ENCODE peak calls at places on chromosomes 3 and 15, in seven cellular contexts. L is GM13977, T is AG04450, V is BE2C, E is cardiac fibroblast, A is prostate gland, U is esophagus muscularis mucosa. S is an unnamed sample.

GRCh38 chr3:16658004-16658932 is 53.0 kb upstream of the DAZL start:
- DNase-seq in L (no peak), T (no peak), V (no peak), E (peak), A (no peak), U (no peak), S (no peak)

GRCh38 chr3:190718097-190718496 is 144.4 kb downstream of the GMNC start:
- DNase-seq in L (no peak), T (no peak), V (no peak), E (no peak), A (no peak), U (no peak), S (no peak)

GRCh38 chr3:184345678-184346144 is 8.3 kb downstream of the FAM131A start:
- DNase-seq in L (peak), T (no peak), V (peak), E (peak), A (peak), U (no peak), S (peak)

GRCh38 chr3:141302364-141303141 is 65.8 kb upstream of the ZBTB38 start:
- DNase-seq in L (no peak), T (peak), V (no peak), E (peak), A (no peak), U (no peak), S (peak)

GRCh38 chr3:63673111-63673510 is 20.6 kb downstream of the SNTN start:
- DNase-seq in L (no peak), T (no peak), V (no peak), E (no peak), A (peak), U (no peak), S (no peak)

GRCh38 chr15:41967506-41968206 is 4.7 kb downstream of the EHD4 start:
- DNase-seq in L (peak), T (no peak), V (no peak), E (peak), A (no peak), U (no peak), S (peak)

GRCh38 chr3:45170071-45170470 is 23.9 kb upstream of the CDCP1 start:
- DNase-seq in L (no peak), T (no peak), V (no peak), E (peak), A (peak), U (no peak), S (no peak)

GRCh38 chr15:100703032-100703578 is 100.7 kb downstream of the ASB7 start:
- DNase-seq in L (peak), T (peak), V (no peak), E (peak), A (no peak), U (no peak), S (peak)

GRCh38 chr3:197224034-197224444 is 74.4 kb downstream of the DLG1 start:
- DNase-seq in L (peak), T (peak), V (no peak), E (peak), A (no peak), U (no peak), S (no peak)

GRCh38 chr15:77939851-77940250 is 137.7 kb downstream of the TBC1D2B start:
- DNase-seq in L (no peak), T (no peak), V (no peak), E (no peak), A (no peak), U (no peak), S (no peak)

GRCh38 chr3:26920579-26920978 is 298.0 kb downstream of the LRRC3B start:
- DNase-seq in L (no peak), T (no peak), V (no peak), E (no peak), A (no peak), U (no peak), S (no peak)

GRCh38 chr3:24401090-24401810 is 93.4 kb downstream of the THRB start:
- DNase-seq in L (no peak), T (no peak), V (no peak), E (peak), A (no peak), U (no peak), S (no peak)

GRCh38 chr3:60696559-60697125 is 554.6 kb downstream of the FHIT start:
- DNase-seq in L (no peak), T (no peak), V (no peak), E (no peak), A (no peak), U (no peak), S (no peak)

GRCh38 chr3:54891540-54891897 is 36.3 kb downstream of the LRTM1 start:
- DNase-seq in L (no peak), T (peak), V (peak), E (peak), A (peak), U (peak), S (peak)
- TF ChIP-seq CTCF in L (no peak), T (peak), V (peak), E (peak), A (no peak), U (peak), S (peak)

GRCh38 chr3:193978446-193978845 is 157.5 kb upstream of the HES1 start:
- DNase-seq in L (no peak), T (no peak), V (no peak), E (no peak), A (no peak), U (peak), S (no peak)

GRCh38 chr3:193980905-193981304 is 155.0 kb upstream of the HES1 start:
- DNase-seq in L (no peak), T (no peak), V (no peak), E (no peak), A (no peak), U (peak), S (no peak)

GRCh38 chr3:193981534-193981933 is 154.4 kb upstream of the HES1 start:
- DNase-seq in L (no peak), T (no peak), V (no peak), E (no peak), A (no peak), U (peak), S (no peak)

GRCh38 chr3:193982258-193982659 is 153.7 kb upstream of the HES1 start:
- DNase-seq in L (no peak), T (no peak), V (no peak), E (peak), A (peak), U (peak), S (no peak)

GRCh38 chr3:193980326-193980725 is 155.6 kb upstream of the HES1 start:
- DNase-seq in L (no peak), T (no peak), V (no peak), E (peak), A (no peak), U (peak), S (no peak)
- TF ChIP-seq CTCF in L (no peak), T (no peak), V (no peak), E (no peak), A (no peak), U (no peak), S (no peak)

DNA sequence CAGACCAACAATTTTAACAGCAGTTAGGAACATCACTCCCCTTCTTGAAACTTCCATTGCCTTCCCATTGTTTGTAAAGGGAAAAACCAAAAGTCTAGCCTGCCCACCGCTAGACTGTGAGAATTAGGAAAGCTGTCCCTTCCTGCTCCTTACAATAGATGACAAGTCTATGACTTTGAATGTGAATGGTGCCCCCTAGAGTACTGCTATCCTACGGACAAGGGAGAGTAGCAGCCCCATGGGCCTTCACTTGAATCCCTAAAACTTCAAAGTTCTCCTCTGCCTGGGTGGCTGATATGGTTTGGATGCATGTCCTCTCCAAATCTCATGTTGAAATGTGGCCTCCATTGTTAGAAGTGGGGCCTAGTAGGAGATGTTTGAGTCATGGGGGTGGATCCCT is 41.0 kb upstream of the FSIP1 start:
- DNase-seq in L (no peak), T (no peak), V (no peak), E (no peak), A (no peak), U (no peak), S (no peak)
- TF ChIP-seq CTCF in L (no peak), T (no peak), V (no peak), E (no peak), A (no peak), U (no peak), S (no peak)

GRCh38 chr3:171867976-171868375 is 24.8 kb downstream of the TMEM212 start:
- DNase-seq in L (no peak), T (no peak), V (peak), E (no peak), A (no peak), U (no peak), S (no peak)
- TF ChIP-seq CTCF in L (peak), T (peak), V (peak), E (peak), A (peak), U (no peak), S (peak)

GRCh38 chr15:72588096-72588495 is 66.4 kb upstream of the GOLGA6B start:
- DNase-seq in L (no peak), T (no peak), V (no peak), E (no peak), A (no peak), U (no peak), S (no peak)

GRCh38 chr15:72590427-72590826 is 64.1 kb upstream of the GOLGA6B start:
- DNase-seq in L (no peak), T (no peak), V (no peak), E (no peak), A (no peak), U (no peak), S (no peak)

GRCh38 chr15:72584006-72584405 is 70.5 kb upstream of the GOLGA6B start:
- DNase-seq in L (no peak), T (no peak), V (no peak), E (peak), A (no peak), U (no peak), S (no peak)

GRCh38 chr15:72585025-72585424 is 69.5 kb upstream of the GOLGA6B start:
- DNase-seq in L (no peak), T (no peak), V (no peak), E (no peak), A (no peak), U (no peak), S (no peak)

GRCh38 chr15:72585659-72586058 is 68.8 kb upstream of the GOLGA6B start:
- DNase-seq in L (no peak), T (no peak), V (no peak), E (peak), A (no peak), U (no peak), S (peak)
- TF ChIP-seq CTCF in L (peak), T (peak), V (peak), E (peak), A (no peak), U (no peak), S (peak)

DNA sequence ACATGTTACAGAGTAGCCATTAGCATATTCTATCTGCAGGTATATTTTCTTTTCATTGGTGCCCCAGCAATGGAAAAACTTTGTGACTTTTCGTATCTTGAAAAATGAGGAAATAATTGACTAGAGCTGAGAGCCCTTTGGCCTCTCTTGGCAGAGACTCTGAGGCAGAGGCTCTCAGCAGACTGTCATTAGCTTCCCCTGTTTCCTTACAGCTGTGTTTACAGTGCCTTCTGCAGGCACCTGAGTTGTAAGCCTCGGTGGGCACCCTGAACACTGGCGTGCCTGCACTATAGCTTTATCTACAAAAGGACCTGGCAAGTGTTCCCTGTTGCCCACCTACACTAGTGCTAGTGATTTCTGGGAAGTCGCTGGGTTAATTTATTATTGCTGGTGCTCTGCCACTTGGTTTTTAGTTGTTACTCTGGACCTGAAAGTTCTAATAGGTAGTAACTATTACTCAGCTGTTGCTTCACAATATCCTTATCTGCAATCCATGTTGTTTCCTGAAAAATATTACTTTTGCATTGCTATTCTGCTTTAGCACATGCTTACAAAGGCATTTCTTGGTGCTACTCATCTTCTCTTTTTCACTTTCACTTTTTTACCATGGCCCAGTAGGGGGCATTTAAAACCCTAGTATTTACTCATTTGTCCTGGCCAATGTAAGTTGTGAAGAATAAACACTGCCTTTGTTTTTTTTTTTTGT is 7.8 kb upstream of the GPR171 start:
- DNase-seq in L (no peak), T (no peak), V (no peak), E (peak), A (no peak), U (no peak), S (no peak)
- TF ChIP-seq CTCF in L (peak), T (peak), V (peak), E (peak), A (no peak), U (no peak), S (no peak)

DNA sequence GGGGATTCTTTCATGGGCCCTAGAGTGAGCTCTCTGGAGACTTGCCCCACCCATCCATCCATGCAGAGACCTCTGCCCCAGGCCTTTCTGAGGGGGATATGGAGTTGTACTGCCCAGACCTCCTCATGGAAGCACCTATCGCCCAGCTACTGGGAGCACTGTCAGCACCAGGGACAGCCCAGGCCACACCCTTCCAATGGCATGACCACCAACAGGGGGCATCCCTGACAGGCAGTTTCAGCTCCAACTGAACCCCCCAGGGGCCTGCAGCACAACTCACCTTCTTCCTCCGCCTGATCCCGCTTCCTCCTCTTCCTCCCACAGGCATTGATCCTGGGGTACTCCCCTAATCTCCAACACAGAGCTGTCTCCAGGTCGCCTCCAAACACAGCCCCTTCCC is 21.8 kb downstream of the MRPS11 start:
- DNase-seq in L (no peak), T (no peak), V (no peak), E (no peak), A (no peak), U (no peak), S (no peak)
- TF ChIP-seq CTCF in L (peak), T (no peak), V (peak), E (no peak), A (no peak), U (no peak), S (no peak)

GRCh38 chr3:136734382-136735070 is 17.7 kb downstream of the STAG1 start:
- DNase-seq in L (peak), T (no peak), V (no peak), E (no peak), A (no peak), U (no peak), S (no peak)
- TF ChIP-seq CTCF in L (peak), T (no peak), V (peak), E (no peak), A (no peak), U (no peak), S (peak)

DNA sequence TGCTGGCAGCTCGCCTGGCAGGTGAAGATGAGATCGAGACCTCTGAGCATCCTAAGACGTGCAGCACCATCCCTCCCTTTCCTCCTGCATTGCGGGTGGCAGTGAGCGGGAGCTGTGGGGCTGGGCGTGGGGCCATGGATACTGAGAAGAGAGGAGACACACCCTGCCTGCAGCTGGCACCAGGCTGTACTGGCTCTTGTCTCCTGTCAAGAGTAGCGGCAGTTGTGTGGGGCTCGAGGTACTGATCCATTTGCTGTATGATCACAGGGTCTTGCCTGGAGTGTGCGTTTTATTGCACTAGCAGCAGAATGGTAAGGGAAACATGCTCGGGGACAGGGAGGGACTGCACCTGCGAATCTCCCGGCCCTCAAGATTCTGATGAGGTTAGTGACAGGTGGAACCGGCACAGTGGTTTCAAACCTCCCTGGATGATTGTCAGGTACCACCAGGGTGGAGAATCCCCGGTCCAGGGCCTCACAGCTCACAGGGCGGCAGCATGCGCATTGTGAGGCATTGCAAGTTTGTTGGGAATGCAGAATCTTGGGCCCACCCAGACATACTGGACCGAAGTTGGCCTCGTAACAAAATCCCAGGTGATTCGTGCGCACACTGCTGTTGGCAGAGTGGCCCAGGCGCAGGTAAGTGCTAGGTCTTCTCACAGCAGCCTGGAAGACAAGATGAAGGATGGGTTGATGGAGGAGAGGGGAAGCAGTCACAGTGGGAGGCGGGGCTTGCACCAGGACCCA is 14.1 kb downstream of the SYNM start:
- DNase-seq in L (no peak), T (no peak), V (no peak), E (no peak), A (no peak), U (no peak), S (no peak)
- TF ChIP-seq CTCF in L (no peak), T (no peak), V (no peak), E (no peak), A (no peak), U (no peak), S (no peak)